ENCODE peak calls at places on chromosomes 11 and 22, in ten cellular contexts. One of them, this sample, is unnamed.
A peak's percentile ranks its signal among the peaks of the same experiment; 100 is the strongest.

GRCh38 chr11:22539851-22540376 is 85.7 kb downstream of the FANCF start:
- DNase-seq in AG04449: no peak
- DNase-seq in fibroblast of villous mesenchyme: no peak
- DNase-seq in epithelial cell of esophagus: peak; percentile 64
- DNase-seq in prostate gland: no peak
- DNase-seq in stomach: no peak
- DNase-seq in colonic mucosa: no peak
- DNase-seq in kidney epithelial cell: no peak
- DNase-seq in naive thymus-derived CD4-positive, alpha-beta T cell: no peak
- DNase-seq in cardiac muscle cell: peak; percentile 35
- DNase-seq in this sample: peak; percentile 57

GRCh38 chr11:110728476-110728875 is 16.2 kb upstream of the ARHGAP20 start:
- DNase-seq in epithelial cell of esophagus: peak; percentile 21
- DNase-seq in naive thymus-derived CD4-positive, alpha-beta T cell: no peak
- DNase-seq in stomach: no peak
- DNase-seq in AG04449: no peak
- DNase-seq in fibroblast of villous mesenchyme: no peak
- DNase-seq in colonic mucosa: no peak
- DNase-seq in kidney epithelial cell: no peak
- DNase-seq in cardiac muscle cell: no peak
- DNase-seq in prostate gland: no peak
- DNase-seq in this sample: peak; percentile 13

GRCh38 chr22:36362819-36363377 is 24.9 kb downstream of the MYH9 start:
- DNase-seq in kidney epithelial cell: no peak
- DNase-seq in prostate gland: no peak
- DNase-seq in epithelial cell of esophagus: peak; percentile 74
- DNase-seq in naive thymus-derived CD4-positive, alpha-beta T cell: no peak
- DNase-seq in AG04449: no peak
- DNase-seq in cardiac muscle cell: no peak
- DNase-seq in stomach: no peak
- DNase-seq in colonic mucosa: no peak
- DNase-seq in fibroblast of villous mesenchyme: no peak
- DNase-seq in this sample: peak; percentile 71

GRCh38 chr11:35541621-35542375 is 16.4 kb upstream of the PAMR1 start:
- DNase-seq in prostate gland: no peak
- DNase-seq in naive thymus-derived CD4-positive, alpha-beta T cell: no peak
- DNase-seq in fibroblast of villous mesenchyme: peak; percentile 88
- DNase-seq in epithelial cell of esophagus: peak; percentile 48
- DNase-seq in cardiac muscle cell: peak; percentile 93
- DNase-seq in kidney epithelial cell: no peak
- DNase-seq in AG04449: peak; percentile 85
- DNase-seq in colonic mucosa: peak; percentile 23
- DNase-seq in stomach: no peak
- DNase-seq in this sample: peak; percentile 92

GRCh38 chr22:23603266-23603665 is 23.2 kb upstream of the IGLL1 start:
- DNase-seq in AG04449: no peak
- DNase-seq in stomach: no peak
- DNase-seq in fibroblast of villous mesenchyme: no peak
- DNase-seq in kidney epithelial cell: no peak
- DNase-seq in cardiac muscle cell: no peak
- DNase-seq in colonic mucosa: no peak
- DNase-seq in epithelial cell of esophagus: no peak
- DNase-seq in prostate gland: no peak
- DNase-seq in naive thymus-derived CD4-positive, alpha-beta T cell: no peak
- DNase-seq in this sample: no peak

GRCh38 chr11:78840190-78840589 is 265.5 kb upstream of the NARS2 start:
- DNase-seq in fibroblast of villous mesenchyme: peak; percentile 75
- DNase-seq in naive thymus-derived CD4-positive, alpha-beta T cell: no peak
- DNase-seq in epithelial cell of esophagus: no peak
- DNase-seq in prostate gland: no peak
- DNase-seq in stomach: no peak
- DNase-seq in cardiac muscle cell: peak; percentile 76
- DNase-seq in AG04449: peak; percentile 41
- DNase-seq in kidney epithelial cell: no peak
- DNase-seq in colonic mucosa: no peak
- DNase-seq in this sample: peak; percentile 11

GRCh38 chr11:120224872-120225371 is 14.1 kb downstream of the OAF start:
- DNase-seq in prostate gland: no peak
- DNase-seq in fibroblast of villous mesenchyme: no peak
- DNase-seq in epithelial cell of esophagus: no peak
- DNase-seq in naive thymus-derived CD4-positive, alpha-beta T cell: no peak
- DNase-seq in kidney epithelial cell: no peak
- DNase-seq in cardiac muscle cell: peak; percentile 37
- DNase-seq in stomach: no peak
- DNase-seq in colonic mucosa: no peak
- DNase-seq in AG04449: no peak
- DNase-seq in this sample: no peak

GRCh38 chr22:25726241-25726640 is 15.7 kb upstream of the MYO18B start:
- DNase-seq in cardiac muscle cell: peak; percentile 17
- DNase-seq in colonic mucosa: no peak
- DNase-seq in epithelial cell of esophagus: no peak
- DNase-seq in AG04449: no peak
- DNase-seq in naive thymus-derived CD4-positive, alpha-beta T cell: no peak
- DNase-seq in kidney epithelial cell: no peak
- DNase-seq in fibroblast of villous mesenchyme: no peak
- DNase-seq in stomach: no peak
- DNase-seq in prostate gland: no peak
- DNase-seq in this sample: no peak

GRCh38 chr11:14623036-14623435 is 20.6 kb upstream of the PDE3B start:
- DNase-seq in fibroblast of villous mesenchyme: no peak
- DNase-seq in stomach: no peak
- DNase-seq in cardiac muscle cell: no peak
- DNase-seq in epithelial cell of esophagus: no peak
- DNase-seq in kidney epithelial cell: no peak
- DNase-seq in colonic mucosa: no peak
- DNase-seq in AG04449: no peak
- DNase-seq in naive thymus-derived CD4-positive, alpha-beta T cell: no peak
- DNase-seq in prostate gland: no peak
- DNase-seq in this sample: no peak

GRCh38 chr22:32265882-32266767 is 11.0 kb upstream of the SLC5A4 start:
- DNase-seq in AG04449: peak; percentile 3
- DNase-seq in prostate gland: peak; percentile 65
- DNase-seq in cardiac muscle cell: peak; percentile 80
- DNase-seq in naive thymus-derived CD4-positive, alpha-beta T cell: peak; percentile 60
- DNase-seq in colonic mucosa: peak; percentile 70
- DNase-seq in fibroblast of villous mesenchyme: peak; percentile 63
- DNase-seq in stomach: peak; percentile 69
- DNase-seq in epithelial cell of esophagus: peak; percentile 64
- DNase-seq in kidney epithelial cell: peak; percentile 7
- DNase-seq in this sample: peak; percentile 78

GRCh38 chr11:95256204-95256819 is 25.3 kb upstream of the SESN3 start:
- DNase-seq in kidney epithelial cell: no peak
- DNase-seq in naive thymus-derived CD4-positive, alpha-beta T cell: peak; percentile 17
- DNase-seq in prostate gland: no peak
- DNase-seq in epithelial cell of esophagus: peak; percentile 45
- DNase-seq in fibroblast of villous mesenchyme: peak; percentile 46
- DNase-seq in AG04449: no peak
- DNase-seq in cardiac muscle cell: peak; percentile 82
- DNase-seq in stomach: no peak
- DNase-seq in colonic mucosa: no peak
- DNase-seq in this sample: peak; percentile 9

GRCh38 chr11:95257596-95257995 is 26.6 kb upstream of the SESN3 start:
- DNase-seq in kidney epithelial cell: no peak
- DNase-seq in cardiac muscle cell: no peak
- DNase-seq in naive thymus-derived CD4-positive, alpha-beta T cell: no peak
- DNase-seq in prostate gland: no peak
- DNase-seq in colonic mucosa: no peak
- DNase-seq in fibroblast of villous mesenchyme: no peak
- DNase-seq in stomach: no peak
- DNase-seq in epithelial cell of esophagus: no peak
- DNase-seq in AG04449: no peak
- DNase-seq in this sample: no peak

GRCh38 chr11:95255523-95256165 is 24.6 kb upstream of the SESN3 start:
- DNase-seq in stomach: no peak
- DNase-seq in epithelial cell of esophagus: no peak
- DNase-seq in kidney epithelial cell: no peak
- DNase-seq in naive thymus-derived CD4-positive, alpha-beta T cell: no peak
- DNase-seq in colonic mucosa: no peak
- DNase-seq in AG04449: no peak
- DNase-seq in fibroblast of villous mesenchyme: no peak
- DNase-seq in cardiac muscle cell: no peak
- DNase-seq in prostate gland: no peak
- DNase-seq in this sample: no peak

GRCh38 chr11:95248666-95249467 is 17.9 kb upstream of the SESN3 start:
- DNase-seq in cardiac muscle cell: no peak
- DNase-seq in naive thymus-derived CD4-positive, alpha-beta T cell: no peak
- DNase-seq in prostate gland: no peak
- DNase-seq in fibroblast of villous mesenchyme: no peak
- DNase-seq in stomach: no peak
- DNase-seq in epithelial cell of esophagus: no peak
- DNase-seq in colonic mucosa: no peak
- DNase-seq in kidney epithelial cell: no peak
- DNase-seq in AG04449: no peak
- DNase-seq in this sample: no peak

GRCh38 chr11:95254139-95254704 is 23.2 kb upstream of the SESN3 start:
- DNase-seq in AG04449: peak; percentile 47
- DNase-seq in kidney epithelial cell: peak; percentile 81
- DNase-seq in naive thymus-derived CD4-positive, alpha-beta T cell: peak; percentile 89
- DNase-seq in cardiac muscle cell: peak; percentile 93
- DNase-seq in prostate gland: peak; percentile 54
- DNase-seq in epithelial cell of esophagus: peak; percentile 95
- DNase-seq in colonic mucosa: peak; percentile 85
- DNase-seq in stomach: peak; percentile 73
- DNase-seq in fibroblast of villous mesenchyme: peak; percentile 87
- DNase-seq in this sample: peak; percentile 90
- H3K4me3 ChIP-seq in AG04449: peak overlapping the region; percentile 47
- H3K4me3 ChIP-seq in kidney epithelial cell: peak overlapping the region; percentile 14
- H3K4me3 ChIP-seq in naive thymus-derived CD4-positive, alpha-beta T cell: peak overlapping the region; percentile 52
- H3K4me3 ChIP-seq in cardiac muscle cell: peak overlapping the region; percentile 8
- H3K4me3 ChIP-seq in prostate gland: no peak overlapping the region
- H3K4me3 ChIP-seq in epithelial cell of esophagus: no peak overlapping the region
- H3K4me3 ChIP-seq in colonic mucosa: no peak overlapping the region
- H3K4me3 ChIP-seq in stomach: peak overlapping the region; percentile 26
- H3K4me3 ChIP-seq in fibroblast of villous mesenchyme: peak overlapping the region; percentile 51
- H3K4me3 ChIP-seq in this sample: peak overlapping the region; percentile 36

DNA sequence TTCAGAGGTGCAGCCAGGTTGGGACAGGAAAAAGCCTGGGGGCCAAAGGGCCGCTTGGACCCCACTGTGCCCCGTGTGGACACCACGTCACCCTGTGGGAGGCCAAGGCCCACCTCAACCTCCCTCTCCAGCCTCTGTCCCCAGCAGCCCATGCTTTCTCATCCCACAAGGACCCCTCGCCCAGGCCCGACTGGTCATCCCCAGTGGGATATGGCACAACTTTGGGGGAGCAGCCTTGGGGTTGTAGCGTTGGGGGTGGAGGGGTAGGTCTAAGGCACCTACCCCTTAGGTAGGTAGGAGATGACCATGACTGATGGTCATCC is 44.0 kb downstream of the IGF2 start:
- DNase-seq in AG04449: no peak
- DNase-seq in stomach: no peak
- DNase-seq in epithelial cell of esophagus: no peak
- DNase-seq in naive thymus-derived CD4-positive, alpha-beta T cell: no peak
- DNase-seq in colonic mucosa: no peak
- DNase-seq in kidney epithelial cell: no peak
- DNase-seq in fibroblast of villous mesenchyme: no peak
- DNase-seq in cardiac muscle cell: no peak
- DNase-seq in prostate gland: no peak
- DNase-seq in this sample: no peak
- H3K4me3 ChIP-seq in AG04449: no peak overlapping the region
- H3K4me3 ChIP-seq in stomach: no peak overlapping the region
- H3K4me3 ChIP-seq in epithelial cell of esophagus: no peak overlapping the region
- H3K4me3 ChIP-seq in naive thymus-derived CD4-positive, alpha-beta T cell: no peak overlapping the region
- H3K4me3 ChIP-seq in colonic mucosa: no peak overlapping the region
- H3K4me3 ChIP-seq in kidney epithelial cell: no peak overlapping the region
- H3K4me3 ChIP-seq in fibroblast of villous mesenchyme: no peak overlapping the region
- H3K4me3 ChIP-seq in cardiac muscle cell: no peak overlapping the region
- H3K4me3 ChIP-seq in prostate gland: no peak overlapping the region
- H3K4me3 ChIP-seq in this sample: no peak overlapping the region

GRCh38 chr11:73380321-73380720 is 4.1 kb downstream of the RELT start:
- DNase-seq in fibroblast of villous mesenchyme: no peak
- DNase-seq in stomach: no peak
- DNase-seq in naive thymus-derived CD4-positive, alpha-beta T cell: no peak
- DNase-seq in AG04449: no peak
- DNase-seq in colonic mucosa: no peak
- DNase-seq in prostate gland: no peak
- DNase-seq in kidney epithelial cell: no peak
- DNase-seq in cardiac muscle cell: no peak
- DNase-seq in epithelial cell of esophagus: no peak
- DNase-seq in this sample: no peak
- H3K4me3 ChIP-seq in fibroblast of villous mesenchyme: no peak overlapping the region
- H3K4me3 ChIP-seq in stomach: no peak overlapping the region
- H3K4me3 ChIP-seq in naive thymus-derived CD4-positive, alpha-beta T cell: no peak overlapping the region
- H3K4me3 ChIP-seq in AG04449: no peak overlapping the region
- H3K4me3 ChIP-seq in colonic mucosa: no peak overlapping the region
- H3K4me3 ChIP-seq in prostate gland: no peak overlapping the region
- H3K4me3 ChIP-seq in kidney epithelial cell: no peak overlapping the region
- H3K4me3 ChIP-seq in cardiac muscle cell: no peak overlapping the region
- H3K4me3 ChIP-seq in epithelial cell of esophagus: no peak overlapping the region
- H3K4me3 ChIP-seq in this sample: no peak overlapping the region

GRCh38 chr11:20164152-20164551 is 3.9 kb upstream of the DBX1 start:
- DNase-seq in fibroblast of villous mesenchyme: no peak
- DNase-seq in kidney epithelial cell: no peak
- DNase-seq in epithelial cell of esophagus: no peak
- DNase-seq in prostate gland: no peak
- DNase-seq in AG04449: no peak
- DNase-seq in naive thymus-derived CD4-positive, alpha-beta T cell: no peak
- DNase-seq in stomach: no peak
- DNase-seq in colonic mucosa: no peak
- DNase-seq in cardiac muscle cell: no peak
- DNase-seq in this sample: no peak

GRCh38 chr11:20161923-20162322 is 1.6 kb upstream of the DBX1 start:
- DNase-seq in epithelial cell of esophagus: no peak
- DNase-seq in kidney epithelial cell: no peak
- DNase-seq in stomach: no peak
- DNase-seq in prostate gland: no peak
- DNase-seq in AG04449: no peak
- DNase-seq in fibroblast of villous mesenchyme: no peak
- DNase-seq in cardiac muscle cell: no peak
- DNase-seq in naive thymus-derived CD4-positive, alpha-beta T cell: no peak
- DNase-seq in colonic mucosa: no peak
- DNase-seq in this sample: no peak

GRCh38 chr11:20162340-20162739 is 2.1 kb upstream of the DBX1 start:
- DNase-seq in fibroblast of villous mesenchyme: no peak
- DNase-seq in AG04449: no peak
- DNase-seq in kidney epithelial cell: no peak
- DNase-seq in cardiac muscle cell: no peak
- DNase-seq in naive thymus-derived CD4-positive, alpha-beta T cell: no peak
- DNase-seq in prostate gland: no peak
- DNase-seq in stomach: no peak
- DNase-seq in epithelial cell of esophagus: no peak
- DNase-seq in colonic mucosa: no peak
- DNase-seq in this sample: no peak

GRCh38 chr11:20162824-20163777 is 2.8 kb upstream of the DBX1 start:
- DNase-seq in stomach: no peak
- DNase-seq in prostate gland: no peak
- DNase-seq in cardiac muscle cell: peak; percentile 27
- DNase-seq in epithelial cell of esophagus: peak; percentile 27
- DNase-seq in fibroblast of villous mesenchyme: peak; percentile 10
- DNase-seq in kidney epithelial cell: no peak
- DNase-seq in AG04449: no peak
- DNase-seq in naive thymus-derived CD4-positive, alpha-beta T cell: no peak
- DNase-seq in colonic mucosa: no peak
- DNase-seq in this sample: peak; percentile 29

DNA sequence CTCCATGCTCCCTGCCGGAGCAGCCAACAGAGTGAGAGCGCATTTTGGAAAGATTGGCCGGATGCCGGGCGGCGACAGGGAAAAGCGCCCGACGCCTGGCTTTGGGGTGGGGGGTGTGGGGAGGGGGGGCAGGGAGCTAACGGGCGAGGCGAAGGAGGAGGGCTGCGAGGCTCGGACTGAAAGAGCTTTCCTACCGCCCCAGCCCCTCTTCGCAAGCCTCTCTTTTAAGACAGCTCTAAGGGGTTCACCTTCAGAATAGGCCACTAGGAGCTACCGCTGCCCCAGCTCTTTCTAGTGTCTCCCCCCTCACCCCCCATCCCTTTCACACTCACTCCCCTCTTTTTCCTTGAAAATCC is 3.5 kb upstream of the DBX1 start:
- DNase-seq in fibroblast of villous mesenchyme: no peak
- DNase-seq in kidney epithelial cell: no peak
- DNase-seq in epithelial cell of esophagus: no peak
- DNase-seq in cardiac muscle cell: no peak
- DNase-seq in AG04449: no peak
- DNase-seq in naive thymus-derived CD4-positive, alpha-beta T cell: no peak
- DNase-seq in stomach: no peak
- DNase-seq in colonic mucosa: no peak
- DNase-seq in prostate gland: no peak
- DNase-seq in this sample: no peak
- H3K4me3 ChIP-seq in fibroblast of villous mesenchyme: no peak overlapping the region
- H3K4me3 ChIP-seq in kidney epithelial cell: no peak overlapping the region
- H3K4me3 ChIP-seq in epithelial cell of esophagus: no peak overlapping the region
- H3K4me3 ChIP-seq in cardiac muscle cell: peak overlapping the region; percentile 29
- H3K4me3 ChIP-seq in AG04449: no peak overlapping the region
- H3K4me3 ChIP-seq in naive thymus-derived CD4-positive, alpha-beta T cell: no peak overlapping the region
- H3K4me3 ChIP-seq in stomach: peak overlapping the region; percentile 14
- H3K4me3 ChIP-seq in colonic mucosa: no peak overlapping the region
- H3K4me3 ChIP-seq in prostate gland: no peak overlapping the region
- H3K4me3 ChIP-seq in this sample: peak overlapping the region; percentile 22

This sample was measured in cardiac fibroblast.